ENCODE peak calls at places on chromosomes 6 and 20, in ten cellular contexts. V is upper lobe of right lung; Q is uterus; J is tibial artery; F is LNCaP clone FGC; O is left ventricle myocardium inferior; M is AG04450; E is HCT116; L is HepG2; D is CD8-positive, alpha-beta T cell. B is an unnamed sample.

GRCh38 chr20:57868310-57868709 is 158.5 kb upstream of the PMEPA1 start:
- DNase-seq in J (no peak), E (no peak), O (no peak), M (no peak), Q (no peak), V (no peak), D (no peak), F (no peak), L (no peak), B (no peak)

GRCh38 chr6:169857343-169858292 is 106.2 kb downstream of the ERMARD start:
- DNase-seq in O (no peak), M (no peak), J (peak), L (no peak), F (no peak), E (no peak), D (no peak), Q (no peak), V (peak), B (no peak)

GRCh38 chr6:8108031-8108660 is 5.8 kb upstream of the EEF1E1 start:
- DNase-seq in E (peak), L (peak), M (peak), D (no peak), J (no peak), F (no peak), Q (no peak), O (no peak), V (no peak), B (peak)

GRCh38 chr6:157229219-157229607 is 94.1 kb downstream of the TMEM242 start:
- DNase-seq in Q (no peak), F (no peak), M (no peak), V (no peak), D (no peak), E (no peak), J (no peak), L (no peak), O (no peak), B (no peak)

GRCh38 chr6:11258260-11259237 is 26.1 kb upstream of the NEDD9 start:
- DNase-seq in M (no peak), V (no peak), L (no peak), O (no peak), J (no peak), Q (no peak), F (no peak), E (no peak), D (no peak), B (no peak)

GRCh38 chr6:130778946-130779657 is 48.1 kb upstream of the SMLR1 start:
- DNase-seq in Q (peak), O (no peak), L (no peak), D (no peak), M (peak), V (no peak), F (no peak), E (no peak), J (no peak), B (peak)

GRCh38 chr6:146027586-146028249 is 1.1 kb upstream of the GRM1 start:
- DNase-seq in M (no peak), D (no peak), V (no peak), Q (no peak), F (no peak), O (no peak), J (no peak), L (no peak), E (no peak), B (no peak)

GRCh38 chr6:140107216-140107615 is 732.8 kb upstream of the CITED2 start:
- DNase-seq in D (no peak), E (no peak), O (no peak), V (no peak), L (no peak), M (no peak), J (no peak), Q (no peak), F (no peak), B (no peak)

GRCh38 chr20:58112017-58112781 is 116.3 kb downstream of the ANKRD60 start:
- DNase-seq in D (no peak), O (no peak), L (no peak), Q (no peak), V (no peak), M (no peak), E (no peak), F (no peak), J (no peak), B (peak)

GRCh38 chr6:81939774-81940165 is 187.3 kb upstream of the TENT5A start:
- DNase-seq in J (no peak), O (no peak), E (no peak), M (no peak), Q (no peak), D (no peak), F (no peak), L (no peak), V (no peak), B (no peak)

GRCh38 chr6:116330511-116330910 is 40.2 kb upstream of the DSE start:
- DNase-seq in V (no peak), O (no peak), J (no peak), Q (no peak), M (no peak), E (no peak), L (no peak), D (no peak), F (no peak), B (no peak)

GRCh38 chr20:48731581-48731980 is 96.2 kb downstream of the PREX1 start:
- DNase-seq in F (no peak), J (no peak), M (no peak), L (no peak), O (no peak), E (no peak), Q (no peak), D (no peak), V (no peak), B (no peak)

GRCh38 chr6:5671162-5671561 is 335.6 kb downstream of the NRN1 start:
- DNase-seq in J (no peak), M (no peak), Q (peak), L (peak), O (no peak), D (no peak), E (no peak), V (no peak), F (no peak), B (peak)

GRCh38 chr6:81838031-81838430 is 85.5 kb upstream of the TENT5A start:
- DNase-seq in E (no peak), M (no peak), F (no peak), O (no peak), L (peak), Q (no peak), J (no peak), D (no peak), V (no peak), B (no peak)

GRCh38 chr6:18141805-18142590 is 12.9 kb downstream of the TPMT start:
- DNase-seq in L (no peak), Q (no peak), E (no peak), V (no peak), D (no peak), O (no peak), J (no peak), M (no peak), F (no peak), B (no peak)

GRCh38 chr6:100202417-100203194 is 208.6 kb upstream of the MCHR2 start:
- DNase-seq in Q (no peak), D (no peak), J (peak), L (no peak), V (no peak), M (peak), E (peak), F (no peak), O (no peak), B (peak)

GRCh38 chr6:35146453-35146852 is 5.3 kb upstream of the TCP11 start:
- DNase-seq in E (peak), M (no peak), V (peak), Q (no peak), D (peak), L (peak), F (peak), O (peak), J (peak), B (peak)

GRCh38 chr20:56345911-56346310 is 12.9 kb upstream of the FAM210B start:
- DNase-seq in D (no peak), O (no peak), J (no peak), L (no peak), Q (no peak), M (no peak), V (no peak), E (no peak), F (no peak), B (no peak)

GRCh38 chr6:23826587-23826986 is 299.4 kb upstream of the NRSN1 start:
- DNase-seq in M (no peak), V (no peak), E (no peak), J (no peak), Q (no peak), D (no peak), L (no peak), O (no peak), F (no peak), B (no peak)

GRCh38 chr6:45378324-45378926 is 691 bp upstream of the SUPT3H start:
- DNase-seq in D (no peak), E (no peak), O (peak), L (no peak), J (peak), F (no peak), V (no peak), M (peak), Q (no peak), B (no peak)

GRCh38 chr20:10774357-10774943 is 100.7 kb upstream of the JAG1 start:
- DNase-seq in J (peak), V (no peak), D (no peak), Q (no peak), F (no peak), M (no peak), O (no peak), E (no peak), L (no peak), B (no peak)

GRCh38 chr6:11806561-11807317 is 28.1 kb upstream of the ADTRP start:
- DNase-seq in M (no peak), F (no peak), J (no peak), Q (no peak), E (no peak), O (no peak), L (no peak), V (no peak), D (no peak), B (no peak)

GRCh38 chr20:36604952-36605308 is 649 bp upstream of the RAB5IF start:
- DNase-seq in E (peak), M (no peak), L (no peak), O (peak), V (peak), J (peak), F (no peak), D (peak), Q (peak), B (no peak)

GRCh38 chr6:149851461-149851860 is 12.7 kb downstream of the LRP11 start:
- DNase-seq in L (no peak), V (no peak), J (no peak), D (no peak), F (no peak), M (no peak), Q (no peak), E (no peak), O (no peak), B (peak)

GRCh38 chr6:20473518-20473917 is 60.7 kb upstream of the CDKAL1 start:
- DNase-seq in E (no peak), Q (no peak), V (no peak), F (no peak), O (no peak), M (no peak), L (no peak), J (no peak), D (no peak), B (no peak)

GRCh38 chr6:25387483-25387882 is 108.3 kb downstream of the CARMIL1 start:
- DNase-seq in D (no peak), O (no peak), E (no peak), Q (no peak), V (no peak), J (no peak), L (no peak), F (no peak), M (no peak), B (no peak)

GRCh38 chr6:82570083-82570482 is 206.5 kb downstream of the TPBG start:
- DNase-seq in V (no peak), J (no peak), O (no peak), E (no peak), Q (no peak), D (no peak), F (no peak), L (peak), M (no peak), B (no peak)

GRCh38 chr20:1734269-1734858 is 76.8 kb upstream of the SIRPG start:
- DNase-seq in J (no peak), L (peak), Q (no peak), V (no peak), D (peak), M (no peak), O (no peak), E (no peak), F (peak), B (peak)

GRCh38 chr20:36761125-36761524 is 12.4 kb downstream of the DSN1 start:
- DNase-seq in J (no peak), O (no peak), V (no peak), L (no peak), E (no peak), Q (no peak), F (no peak), D (no peak), M (no peak), B (no peak)

GRCh38 chr6:104483225-104483834 is 376.4 kb downstream of the HACE1 start:
- DNase-seq in Q (no peak), L (peak), F (no peak), E (peak), J (no peak), O (no peak), M (no peak), D (no peak), V (no peak), B (no peak)

GRCh38 chr20:2521369-2522305 is 12.9 kb upstream of the ZNF343 start:
- DNase-seq in O (no peak), V (no peak), M (no peak), J (no peak), E (peak), F (no peak), D (peak), Q (no peak), L (peak), B (no peak)

GRCh38 chr6:22025468-22026159 is 271.2 kb downstream of the PRL start:
- DNase-seq in M (peak), L (no peak), D (no peak), F (no peak), V (no peak), E (no peak), O (no peak), Q (peak), J (no peak), B (peak)
- H3K4me3 ChIP-seq in M (no peak), L (no peak), D (no peak), F (no peak), V (no peak), E (no peak), O (no peak), Q (no peak), J (no peak), B (no peak)

GRCh38 chr6:126176266-126176665 is 163.6 kb upstream of the CENPW start:
- DNase-seq in Q (no peak), F (no peak), O (no peak), E (no peak), D (no peak), L (peak), V (no peak), M (no peak), J (no peak), B (no peak)
- TF ChIP-seq CTCF in Q (no peak), F (peak), O (no peak), E (peak), D (no peak), L (peak), V (no peak), M (peak), J (no peak), B (peak)

DNA sequence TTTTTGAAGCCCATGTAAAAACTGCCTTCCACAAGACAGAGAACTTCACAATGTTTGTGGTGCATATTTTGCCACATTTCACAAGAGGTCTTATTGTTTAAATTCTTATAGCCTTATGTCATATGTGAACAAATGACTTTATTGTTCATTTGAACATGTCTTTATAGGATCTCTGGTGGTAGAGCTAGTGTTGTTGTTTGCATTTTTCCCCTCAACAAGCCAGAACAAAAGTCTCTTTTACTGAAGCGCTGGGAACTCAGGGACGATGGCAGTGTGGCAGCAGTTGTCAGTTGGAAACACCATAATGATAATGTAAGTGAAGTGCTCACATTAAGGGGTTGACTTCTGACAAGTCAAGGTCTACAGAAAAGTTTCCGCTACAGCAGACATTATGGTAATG is 179.9 kb downstream of the GJA10 start:
- DNase-seq in J (no peak), O (no peak), Q (no peak), V (no peak), L (peak), M (no peak), F (no peak), D (no peak), E (no peak), B (no peak)
- H3K4me3 ChIP-seq in J (no peak), O (no peak), Q (no peak), V (no peak), L (no peak), M (no peak), F (no peak), D (no peak), E (no peak), B (no peak)

DNA sequence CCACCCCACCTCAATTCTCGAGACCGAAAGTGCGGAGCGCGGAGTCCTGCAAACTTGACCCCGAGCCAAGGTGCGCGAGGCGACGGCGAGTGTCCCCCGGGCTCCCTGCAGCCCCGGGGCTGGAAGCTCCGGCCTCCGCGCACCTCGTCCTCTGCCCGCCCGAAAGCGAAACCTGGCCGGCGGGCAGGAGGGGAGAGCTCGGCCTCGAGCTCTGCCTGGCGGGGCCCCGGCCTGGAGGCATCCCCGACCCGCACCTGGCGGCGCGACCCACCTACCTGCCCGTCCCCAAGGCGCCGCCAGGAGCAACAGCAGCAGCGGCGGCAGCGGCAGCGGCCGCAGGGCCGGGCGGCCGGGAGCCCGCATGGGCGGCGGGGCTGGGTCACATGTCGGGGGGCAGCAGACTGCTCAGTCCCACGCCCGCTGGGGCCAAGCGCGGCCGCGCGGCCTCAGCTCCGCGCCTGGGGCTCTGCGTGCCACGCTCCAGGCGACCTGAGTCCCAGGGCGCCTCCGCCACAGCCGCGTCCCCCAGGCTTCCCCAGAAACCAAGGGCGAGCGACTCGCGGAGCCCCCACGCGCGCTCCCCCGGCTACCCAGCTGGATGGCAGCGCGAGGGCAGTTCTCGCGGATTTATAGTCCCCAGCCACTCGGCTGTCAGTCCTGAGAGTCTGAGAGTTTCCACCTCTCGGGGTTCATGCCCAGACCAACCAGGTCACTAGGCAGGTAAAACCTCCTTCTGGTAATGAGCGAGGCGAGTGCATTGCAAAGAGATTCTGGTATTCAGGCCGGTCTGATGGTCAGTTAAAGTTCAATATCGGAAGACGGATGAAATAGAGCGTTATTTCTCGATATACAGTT is at the start of gene IL20RA:
- DNase-seq in F (no peak), Q (peak), O (peak), V (peak), M (no peak), D (no peak), J (no peak), L (no peak), E (no peak), B (peak)
- TF ChIP-seq CTCF in F (no peak), Q (peak), O (no peak), V (no peak), M (no peak), D (no peak), J (no peak), L (no peak), E (no peak), B (no peak)

GRCh38 chr20:50797142-50797541 is 2.3 kb downstream of the BCAS4 start:
- DNase-seq in Q (no peak), E (no peak), O (no peak), V (no peak), J (no peak), M (no peak), D (no peak), F (no peak), L (no peak), B (no peak)

GRCh38 chr20:50792708-50793574 is 1.9 kb upstream of the BCAS4 start:
- DNase-seq in O (no peak), E (no peak), L (no peak), D (no peak), J (no peak), V (no peak), F (no peak), Q (no peak), M (no peak), B (peak)

GRCh38 chr20:50790651-50791277 is 4.1 kb upstream of the BCAS4 start:
- DNase-seq in E (peak), V (peak), O (peak), M (peak), F (peak), J (peak), L (peak), D (peak), Q (peak), B (peak)

GRCh38 chr20:50794846-50795634 is at the start of gene BCAS4:
- DNase-seq in F (no peak), V (peak), M (peak), D (peak), J (peak), O (peak), Q (peak), E (peak), L (peak), B (peak)

GRCh38 chr20:50794181-50794845 is 548 bp upstream of the BCAS4 start:
- DNase-seq in O (no peak), F (no peak), V (no peak), M (no peak), D (peak), Q (peak), E (no peak), L (no peak), J (no peak), B (no peak)
- H3K4me3 ChIP-seq in O (peak), F (no peak), V (peak), M (peak), D (peak), Q (peak), E (no peak), L (peak), J (peak), B (peak)

DNA sequence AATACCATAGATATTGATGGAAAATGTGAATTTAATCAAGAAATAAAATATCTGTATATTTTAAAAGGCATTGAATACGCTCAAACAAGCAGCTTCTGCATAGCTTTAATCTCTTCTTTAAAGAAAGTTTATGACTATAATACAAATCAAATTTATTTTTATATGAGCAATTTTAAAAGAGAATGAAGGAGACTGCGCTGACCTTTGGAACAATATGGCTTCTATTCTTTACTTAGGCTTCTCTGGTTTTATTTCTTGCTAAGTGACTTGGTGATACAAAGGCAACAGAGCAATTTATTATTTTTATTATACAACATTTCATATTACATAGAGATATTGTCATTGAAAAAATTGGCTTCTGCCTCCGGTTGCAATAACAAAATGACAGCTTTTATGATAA is 776.7 kb downstream of the TBC1D32 start:
- DNase-seq in J (no peak), O (no peak), Q (no peak), M (no peak), V (no peak), E (no peak), F (no peak), D (no peak), L (no peak), B (no peak)
- TF ChIP-seq CTCF in J (no peak), O (no peak), Q (no peak), M (no peak), V (no peak), E (no peak), F (no peak), D (no peak), L (no peak), B (no peak)

GRCh38 chr6:47481806-47482205 is 4.2 kb downstream of the CD2AP start:
- DNase-seq in Q (no peak), E (no peak), M (no peak), D (no peak), F (no peak), V (no peak), L (no peak), O (no peak), J (no peak), B (no peak)

GRCh38 chr6:47477497-47478232 is at the start of gene CD2AP:
- DNase-seq in J (peak), V (peak), E (peak), L (peak), M (peak), F (peak), Q (peak), O (peak), D (peak), B (peak)

GRCh38 chr6:47478233-47479155 is 905 bp downstream of the CD2AP start:
- DNase-seq in M (no peak), L (peak), E (no peak), V (no peak), J (peak), O (peak), Q (no peak), F (peak), D (no peak), B (no peak)

GRCh38 chr6:47479156-47479541 is 1.6 kb downstream of the CD2AP start:
- DNase-seq in M (no peak), D (no peak), J (no peak), O (no peak), E (no peak), F (no peak), Q (no peak), L (no peak), V (no peak), B (no peak)

GRCh38 chr6:47479874-47480273 is 2.3 kb downstream of the CD2AP start:
- DNase-seq in M (no peak), Q (no peak), J (no peak), L (no peak), V (no peak), E (no peak), D (no peak), F (no peak), O (no peak), B (no peak)
- H3K4me3 ChIP-seq in M (peak), Q (no peak), J (no peak), L (peak), V (no peak), E (no peak), D (no peak), F (peak), O (peak), B (peak)